ENCODE peak calls at places on chromosomes 6 and 20, in eight cellular contexts. Y, D, J, W, V, M, E and T are unnamed samples.

GRCh38 chr6:44735631-44735963 is 348.1 kb downstream of the CDC5L start:
- DNase-seq in E (no peak), J (no peak), D (no peak), M (no peak), W (no peak), Y (peak), V (peak), T (no peak)

GRCh38 chr6:11730645-11731044 is 48.0 kb downstream of the ADTRP start:
- DNase-seq in Y (peak), D (no peak), E (no peak), W (no peak), M (no peak), J (no peak), V (no peak), T (peak)

GRCh38 chr6:42038811-42039408 is 11.4 kb upstream of the TAF8 start:
- DNase-seq in M (no peak), Y (no peak), V (no peak), J (no peak), E (no peak), D (no peak), W (no peak), T (no peak)

GRCh38 chr20:20930500-20930899 is 175.7 kb downstream of the LINC00237 start:
- DNase-seq in J (no peak), E (no peak), D (no peak), W (no peak), V (no peak), M (no peak), Y (no peak), T (no peak)

GRCh38 chr6:34680802-34681515 is 15.6 kb downstream of the ILRUN start:
- DNase-seq in M (no peak), Y (no peak), J (no peak), E (no peak), W (no peak), D (no peak), V (no peak), T (no peak)

GRCh38 chr20:61924858-61925554 is 140.7 kb downstream of the TAF4 start:
- DNase-seq in M (no peak), J (no peak), E (no peak), D (no peak), W (no peak), Y (no peak), V (no peak), T (no peak)

GRCh38 chr6:56671651-56672461 is 29.2 kb upstream of the DST start:
- DNase-seq in W (no peak), Y (no peak), J (peak), D (no peak), V (no peak), M (peak), E (peak), T (peak)

GRCh38 chr6:70956451-70957283 is at the start of gene B3GAT2:
- DNase-seq in Y (peak), J (peak), E (peak), W (peak), D (peak), V (no peak), M (no peak), T (no peak)

GRCh38 chr20:2652724-2653510 is 485 bp downstream of the NOP56 start:
- DNase-seq in Y (no peak), M (peak), V (no peak), E (peak), D (no peak), J (peak), W (no peak), T (peak)

GRCh38 chr6:130994319-130995097 is 68.5 kb downstream of the EPB41L2 start:
- DNase-seq in V (no peak), Y (no peak), E (no peak), W (no peak), D (no peak), M (no peak), J (no peak), T (no peak)

GRCh38 chr6:26445934-26446667 is 5.8 kb downstream of the BTN3A3 start:
- DNase-seq in E (no peak), D (peak), J (no peak), V (no peak), W (no peak), M (no peak), Y (peak), T (no peak)

GRCh38 chr6:11231564-11232176 is 798 bp downstream of the NEDD9 start:
- DNase-seq in J (no peak), V (peak), W (no peak), M (no peak), E (no peak), D (no peak), Y (no peak), T (no peak)

GRCh38 chr20:54197621-54198604 is 10.0 kb upstream of the PFDN4 start:
- DNase-seq in E (no peak), D (no peak), W (no peak), Y (no peak), M (no peak), V (peak), J (peak), T (no peak)

GRCh38 chr6:7249946-7250643 is 62.9 kb downstream of the SSR1 start:
- DNase-seq in J (no peak), D (no peak), Y (no peak), V (no peak), W (no peak), M (no peak), E (peak), T (no peak)

GRCh38 chr6:153781306-153781705 is 257.7 kb upstream of the OPRM1 start:
- DNase-seq in J (no peak), D (no peak), Y (no peak), W (no peak), M (no peak), V (no peak), E (no peak), T (no peak)

GRCh38 chr6:170080828-170081368 is 210.0 kb downstream of the DLL1 start:
- DNase-seq in J (no peak), D (no peak), Y (no peak), E (peak), W (peak), V (no peak), M (no peak), T (no peak)

GRCh38 chr6:158046201-158047119 is 64.8 kb downstream of the SYNJ2 start:
- DNase-seq in V (no peak), Y (no peak), J (no peak), M (peak), W (no peak), D (no peak), E (peak), T (peak)

GRCh38 chr6:137874204-137875001 is 7.3 kb downstream of the TNFAIP3 start:
- DNase-seq in E (no peak), M (no peak), J (no peak), W (no peak), V (no peak), D (peak), Y (no peak), T (no peak)

GRCh38 chr6:140485740-140486467 is 1111.5 kb upstream of the CITED2 start:
- DNase-seq in J (peak), E (peak), D (no peak), M (no peak), V (peak), W (no peak), Y (no peak), T (no peak)

GRCh38 chr6:104705916-104706442 is 153.7 kb downstream of the HACE1 start:
- DNase-seq in E (no peak), M (no peak), J (no peak), V (no peak), D (no peak), Y (no peak), W (no peak), T (no peak)

GRCh38 chr6:117907600-117908245 is 659 bp downstream of the SLC35F1 start:
- DNase-seq in V (no peak), J (peak), Y (peak), M (no peak), D (no peak), E (no peak), W (peak), T (no peak)
- H3K4me3 ChIP-seq in V (peak), J (peak), Y (peak), M (no peak), D (no peak), E (peak), W (peak), T (no peak)

GRCh38 chr20:50017576-50018248 is 34.9 kb downstream of the SNAI1 start:
- DNase-seq in W (no peak), J (no peak), V (no peak), D (no peak), E (no peak), Y (no peak), M (no peak), T (no peak)

GRCh38 chr20:50022676-50023075 is 39.9 kb downstream of the SNAI1 start:
- DNase-seq in Y (no peak), E (no peak), W (no peak), D (no peak), M (no peak), J (no peak), V (no peak), T (no peak)

GRCh38 chr20:50023116-50023802 is 40.5 kb downstream of the SNAI1 start:
- DNase-seq in J (no peak), V (no peak), W (no peak), M (no peak), D (no peak), E (no peak), Y (no peak), T (no peak)

GRCh38 chr20:50019466-50020256 is 36.9 kb downstream of the SNAI1 start:
- DNase-seq in Y (no peak), W (no peak), D (no peak), V (no peak), J (no peak), E (no peak), M (no peak), T (no peak)

GRCh38 chr20:50020283-50020682 is 37.5 kb downstream of the SNAI1 start:
- DNase-seq in W (no peak), E (no peak), Y (no peak), M (no peak), J (no peak), V (peak), D (no peak), T (no peak)
- H3K4me3 ChIP-seq in W (no peak), E (no peak), Y (no peak), M (no peak), J (no peak), V (no peak), D (no peak), T (no peak)

DNA sequence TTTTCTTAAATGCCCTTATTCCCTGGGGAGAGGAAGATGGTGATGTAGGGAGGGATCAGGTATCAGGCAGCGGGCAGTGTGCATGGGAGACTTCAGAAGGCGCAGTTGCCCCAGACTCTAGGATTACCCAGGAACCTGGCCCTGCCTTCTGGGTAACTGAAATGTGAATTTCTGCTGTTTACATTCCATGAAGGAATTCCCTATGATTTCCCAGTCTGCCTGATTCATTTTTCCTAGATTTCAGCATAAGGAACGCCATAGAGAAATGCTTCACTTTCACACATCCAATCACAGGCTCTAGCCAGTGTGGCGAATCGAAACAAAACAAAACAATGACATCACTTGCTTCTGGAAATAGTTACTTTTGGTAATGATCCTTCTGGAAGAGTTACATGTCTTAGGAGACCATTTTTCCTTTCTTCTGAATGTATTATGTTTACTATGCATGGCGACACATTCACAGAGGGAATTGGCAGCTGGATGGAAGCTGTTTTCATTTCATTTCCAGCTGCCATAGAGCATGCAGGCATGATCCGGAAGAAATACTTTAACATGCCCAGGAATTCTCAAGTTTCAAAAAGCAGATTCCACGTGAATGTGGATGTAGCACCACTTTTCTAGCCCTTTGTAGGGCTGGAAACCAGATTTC is 33.3 kb downstream of the LRP11 start:
- DNase-seq in V (no peak), M (no peak), E (no peak), D (no peak), W (no peak), Y (no peak), J (no peak), T (no peak)
- H3K4me3 ChIP-seq in V (no peak), M (no peak), E (no peak), D (no peak), W (no peak), Y (no peak), J (no peak), T (no peak)

GRCh38 chr6:15474196-15474595 is 188.6 kb downstream of the DTNBP1 start:
- DNase-seq in V (no peak), E (no peak), Y (no peak), D (no peak), M (no peak), J (no peak), W (no peak), T (no peak)

GRCh38 chr6:15473174-15473573 is 189.7 kb downstream of the DTNBP1 start:
- DNase-seq in M (no peak), Y (no peak), J (no peak), W (no peak), D (no peak), V (no peak), E (no peak), T (no peak)

GRCh38 chr6:15472626-15473025 is 190.2 kb downstream of the DTNBP1 start:
- DNase-seq in Y (no peak), E (no peak), W (no peak), D (no peak), M (no peak), V (no peak), J (no peak), T (no peak)

GRCh38 chr6:15473741-15474161 is 189.1 kb downstream of the DTNBP1 start:
- DNase-seq in D (no peak), J (no peak), W (no peak), Y (no peak), V (no peak), E (no peak), M (no peak), T (no peak)

DNA sequence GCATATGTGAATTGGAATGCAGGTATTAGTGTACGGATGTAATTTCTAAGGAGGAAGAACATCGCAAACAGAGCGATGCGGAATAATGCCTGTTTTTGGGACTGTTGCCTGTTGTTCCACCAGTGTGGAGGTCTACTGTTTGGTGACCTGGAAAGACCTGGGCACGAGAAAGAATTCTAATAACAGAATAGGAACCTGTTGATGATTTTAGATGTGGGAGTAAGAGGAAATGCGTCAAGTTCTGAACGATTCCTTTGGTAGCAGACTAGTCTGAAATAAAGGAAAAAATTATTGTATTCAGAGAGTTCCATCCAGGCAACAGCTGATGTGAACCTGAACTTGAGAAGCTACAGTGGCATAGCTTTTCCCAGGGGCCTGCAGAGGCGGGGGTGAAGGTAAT is 192.1 kb downstream of the DTNBP1 start:
- DNase-seq in J (no peak), Y (no peak), W (no peak), M (no peak), E (no peak), V (no peak), D (no peak), T (no peak)
- H3K4me3 ChIP-seq in J (no peak), Y (no peak), W (no peak), M (no peak), E (no peak), V (no peak), D (no peak), T (no peak)

DNA sequence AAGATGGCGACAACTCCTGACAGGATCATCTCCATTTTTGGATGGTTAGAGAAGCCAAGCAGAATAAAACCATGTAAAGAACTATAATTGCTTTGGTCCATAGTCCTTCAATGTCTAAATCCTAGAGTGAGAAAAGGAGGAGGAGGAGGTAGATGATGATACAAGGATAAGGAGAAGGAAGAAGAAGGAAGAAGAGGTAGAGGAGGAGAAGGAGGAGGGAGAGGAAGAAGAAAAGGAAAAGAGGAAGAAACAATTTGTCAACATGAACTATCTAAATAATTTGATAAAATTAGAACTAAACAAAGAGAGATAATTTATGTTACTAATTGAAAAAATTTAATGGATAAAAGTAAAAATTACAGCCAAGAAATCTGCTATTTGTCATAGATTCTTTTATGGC is at the start of gene OR2W1:
- DNase-seq in E (no peak), J (no peak), Y (no peak), M (no peak), D (no peak), W (no peak), V (no peak), T (no peak)
- H3K4me3 ChIP-seq in E (no peak), J (no peak), Y (no peak), M (no peak), D (no peak), W (no peak), V (no peak), T (no peak)

DNA sequence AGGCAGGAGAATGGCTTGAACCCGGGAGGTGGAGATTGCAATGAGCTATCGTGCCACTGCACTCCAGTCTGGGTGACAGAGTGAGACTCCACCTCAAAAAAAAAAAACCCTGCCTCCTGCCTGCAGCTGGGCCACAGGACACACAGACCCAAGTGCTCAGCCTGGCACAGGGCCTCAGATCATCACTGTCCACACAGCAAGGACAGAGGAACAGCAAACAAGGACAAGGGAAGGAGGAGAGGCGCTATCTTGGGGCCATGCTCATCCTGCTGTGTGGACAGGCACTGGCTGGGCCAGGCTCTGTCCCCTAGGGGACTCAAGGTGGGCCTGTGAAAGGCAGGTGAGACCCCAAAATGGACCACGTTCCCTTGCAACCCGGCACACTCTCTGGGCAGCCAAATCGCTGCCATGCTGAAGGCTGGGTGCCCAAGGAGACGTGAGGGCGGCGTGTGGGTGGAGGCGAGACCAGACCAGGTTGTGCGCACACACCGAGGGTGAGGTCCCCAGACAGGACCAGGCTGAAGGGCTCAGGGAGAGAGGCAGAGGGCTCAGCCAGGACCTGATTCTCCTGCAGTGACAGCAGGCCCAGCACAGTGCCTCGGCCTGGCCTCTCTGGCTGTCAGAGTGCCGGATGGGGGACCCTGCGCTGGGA is 9.1 kb downstream of the UCKL1 start:
- DNase-seq in J (no peak), V (no peak), E (no peak), Y (no peak), M (no peak), D (no peak), W (no peak), T (no peak)
- H3K4me3 ChIP-seq in J (no peak), V (no peak), E (no peak), Y (no peak), M (no peak), D (no peak), W (no peak), T (no peak)

GRCh38 chr20:43029161-43029560 is 160.5 kb downstream of the PTPRT start:
- DNase-seq in Y (no peak), D (no peak), V (no peak), M (no peak), E (no peak), J (no peak), W (no peak), T (no peak)
- H3K4me3 ChIP-seq in Y (no peak), D (no peak), V (no peak), M (no peak), E (no peak), J (no peak), W (no peak), T (no peak)

GRCh38 chr6:73581293-73581692 is 60.5 kb upstream of the EEF1A1 start:
- DNase-seq in M (no peak), V (no peak), D (no peak), J (no peak), Y (no peak), W (no peak), E (no peak), T (no peak)
- H3K4me3 ChIP-seq in M (no peak), V (peak), D (no peak), J (no peak), Y (no peak), W (no peak), E (no peak), T (no peak)

DNA sequence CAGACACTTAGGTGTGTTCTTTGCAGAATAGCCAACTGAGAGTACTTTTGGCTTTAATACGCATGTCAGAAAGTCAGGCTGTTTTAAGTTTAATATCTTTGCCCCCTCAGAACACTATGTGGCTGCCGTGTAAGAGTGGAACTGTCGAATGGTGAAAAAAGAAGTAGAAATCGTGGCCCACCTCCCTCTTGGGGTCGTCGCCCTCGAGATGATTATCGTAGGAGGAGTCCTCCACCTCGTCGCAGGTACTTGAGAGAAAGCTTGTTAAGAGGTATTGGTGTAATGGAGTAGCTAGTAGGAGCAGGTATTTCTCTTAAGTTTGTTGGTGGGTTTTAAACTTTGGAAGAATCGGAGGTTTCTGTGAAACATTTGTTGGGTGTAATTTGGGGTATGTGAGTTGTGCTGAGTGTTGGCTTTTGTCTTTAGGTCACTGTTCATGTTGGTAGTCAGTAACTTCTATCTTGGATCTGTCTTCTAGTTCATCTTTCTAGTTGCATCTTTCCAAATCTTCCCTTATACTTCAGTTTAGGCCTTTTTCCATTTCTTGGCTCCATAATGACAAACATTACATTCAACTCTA is 4.7 kb downstream of the SRSF3 start:
- DNase-seq in V (no peak), M (no peak), D (no peak), Y (no peak), E (no peak), W (no peak), J (no peak), T (no peak)
- H3K4me3 ChIP-seq in V (peak), M (peak), D (peak), Y (peak), E (peak), W (no peak), J (peak), T (no peak)

DNA sequence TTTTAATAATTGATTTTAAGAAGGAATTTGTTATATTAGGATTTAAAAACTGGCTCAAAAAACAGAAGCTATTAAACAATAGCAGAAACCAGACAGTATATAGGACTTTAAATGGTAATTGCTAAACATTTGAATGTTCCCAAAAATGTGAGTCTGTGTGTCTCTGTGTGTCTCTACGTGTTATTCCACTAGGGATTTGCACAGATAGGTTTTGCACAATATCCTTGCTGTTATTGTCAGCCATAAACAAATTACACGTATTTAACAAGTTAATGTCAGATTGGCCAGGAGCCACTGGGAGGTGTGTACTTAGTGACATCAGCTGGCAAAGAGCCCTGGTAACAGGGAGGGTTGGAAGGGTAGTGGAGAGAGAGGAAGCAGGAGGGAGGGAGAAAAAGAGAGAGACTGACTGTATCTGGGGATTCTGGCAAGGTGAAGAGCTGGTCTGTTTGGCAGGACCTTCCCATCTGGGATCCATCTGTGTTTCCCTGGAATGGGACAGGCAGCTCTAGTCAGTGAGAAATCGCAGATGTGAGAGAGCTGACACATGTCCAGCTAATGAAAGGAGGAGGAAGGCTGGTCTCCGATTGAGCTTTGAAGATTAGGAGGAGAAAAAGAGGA is 72.2 kb downstream of the CBFA2T2 start:
- DNase-seq in W (no peak), E (peak), V (peak), M (no peak), D (no peak), J (peak), Y (no peak), T (no peak)
- H3K4me3 ChIP-seq in W (no peak), E (no peak), V (no peak), M (no peak), D (no peak), J (no peak), Y (no peak), T (no peak)